ENCODE peak calls at places on chromosome 1, in nine cellular contexts. H is IMR-90, D is gastrocnemius medialis, T is upper lobe of left lung, Y is HCT116, Z is heart left ventricle, M is K562, B is body of pancreas, O is right lobe of liver. W is an unnamed sample.
A peak's percentile ranks its signal among the peaks of the same experiment; 100 is the strongest.

GRCh38 chr1:160137216-160137862 is 14.1 kb upstream of the ATP1A4 start:
- ATAC-seq in H (no peak), D (peak; percentile 53), T (no peak), Y (no peak), Z (peak; percentile 56), M (no peak), B (no peak), O (no peak), W (peak; percentile 48)

GRCh38 chr1:56433056-56433577 is 146.2 kb downstream of the PLPP3 start:
- ATAC-seq in H (no peak), D (no peak), T (no peak), Y (no peak), Z (no peak), M (no peak), B (no peak), O (no peak), W (no peak)

GRCh38 chr1:10969267-10969970 is 43.0 kb upstream of the TARDBP start:
- ATAC-seq in H (no peak), D (no peak), T (no peak), Y (no peak), Z (no peak), M (no peak), B (no peak), O (no peak), W (no peak)

GRCh38 chr1:61680500-61680899 is 44.4 kb downstream of the TM2D1 start:
- ATAC-seq in H (no peak), D (no peak), T (no peak), Y (no peak), Z (no peak), M (no peak), B (no peak), O (no peak), W (no peak)

GRCh38 chr1:226761322-226761721 is 22.2 kb upstream of the ITPKB start:
- ATAC-seq in H (no peak), D (no peak), T (no peak), Y (no peak), Z (no peak), M (no peak), B (no peak), O (no peak), W (no peak)

GRCh38 chr1:25042331-25042730 is 112.3 kb upstream of the RUNX3 start:
- ATAC-seq in H (no peak), D (no peak), T (no peak), Y (no peak), Z (no peak), M (no peak), B (no peak), O (no peak), W (no peak)

GRCh38 chr1:221845650-221846371 is 103.9 kb upstream of the DUSP10 start:
- ATAC-seq in H (peak; percentile 82), D (peak; percentile 92), T (no peak), Y (peak; percentile 72), Z (peak; percentile 74), M (no peak), B (peak; percentile 95), O (peak; percentile 92), W (peak; percentile 89)

GRCh38 chr1:226420328-226420727 is 12.4 kb upstream of the PARP1 start:
- ATAC-seq in H (no peak), D (no peak), T (no peak), Y (no peak), Z (no peak), M (no peak), B (no peak), O (no peak), W (no peak)

GRCh38 chr1:180170569-180170968 is 15.9 kb downstream of the QSOX1 start:
- ATAC-seq in H (no peak), D (no peak), T (no peak), Y (no peak), Z (no peak), M (no peak), B (no peak), O (no peak), W (no peak)

GRCh38 chr1:235791532-235792060 is 75.1 kb downstream of the LYST start:
- ATAC-seq in H (no peak), D (no peak), T (no peak), Y (peak; percentile 57), Z (no peak), M (no peak), B (no peak), O (no peak), W (no peak)

GRCh38 chr1:16451868-16452528 is 11.5 kb downstream of the NECAP2 start:
- ATAC-seq in H (no peak), D (no peak), T (no peak), Y (no peak), Z (no peak), M (no peak), B (no peak), O (no peak), W (no peak)

GRCh38 chr1:181482001-181482430 is 1.3 kb upstream of the CACNA1E start:
- ATAC-seq in H (no peak), D (no peak), T (peak; percentile 12), Y (no peak), Z (no peak), M (no peak), B (no peak), O (no peak), W (no peak)
- H3K27me3 ChIP-seq in H (peaks cover 49% of the 10 kb centered on the region), D (peaks cover 58% of the 10 kb centered on the region), T (no peaks in the 10 kb centered on the region), Y (peaks cover 25% of the 10 kb centered on the region), Z (peaks cover 46% of the 10 kb centered on the region), M (peaks cover 35% of the 10 kb centered on the region), B (no peaks in the 10 kb centered on the region), O (peaks cover 5% of the 10 kb centered on the region), W (peaks cover 56% of the 10 kb centered on the region)

GRCh38 chr1:108047085-108047484 is 82.1 kb upstream of the VAV3 start:
- ATAC-seq in H (no peak), D (no peak), T (no peak), Y (no peak), Z (no peak), M (no peak), B (no peak), O (no peak), W (no peak)

GRCh38 chr1:108048311-108049082 is 83.5 kb upstream of the VAV3 start:
- ATAC-seq in H (no peak), D (no peak), T (no peak), Y (no peak), Z (no peak), M (no peak), B (no peak), O (no peak), W (no peak)

GRCh38 chr1:108050134-108050533 is 85.2 kb upstream of the VAV3 start:
- ATAC-seq in H (no peak), D (peak; percentile 35), T (peak; percentile 81), Y (no peak), Z (peak; percentile 80), M (no peak), B (no peak), O (peak; percentile 61), W (no peak)

GRCh38 chr1:108050911-108051624 is 86.1 kb upstream of the VAV3 start:
- ATAC-seq in H (no peak), D (no peak), T (peak; percentile 7), Y (no peak), Z (peak; percentile 35), M (no peak), B (peak; percentile 28), O (peak; percentile 39), W (no peak)

DNA sequence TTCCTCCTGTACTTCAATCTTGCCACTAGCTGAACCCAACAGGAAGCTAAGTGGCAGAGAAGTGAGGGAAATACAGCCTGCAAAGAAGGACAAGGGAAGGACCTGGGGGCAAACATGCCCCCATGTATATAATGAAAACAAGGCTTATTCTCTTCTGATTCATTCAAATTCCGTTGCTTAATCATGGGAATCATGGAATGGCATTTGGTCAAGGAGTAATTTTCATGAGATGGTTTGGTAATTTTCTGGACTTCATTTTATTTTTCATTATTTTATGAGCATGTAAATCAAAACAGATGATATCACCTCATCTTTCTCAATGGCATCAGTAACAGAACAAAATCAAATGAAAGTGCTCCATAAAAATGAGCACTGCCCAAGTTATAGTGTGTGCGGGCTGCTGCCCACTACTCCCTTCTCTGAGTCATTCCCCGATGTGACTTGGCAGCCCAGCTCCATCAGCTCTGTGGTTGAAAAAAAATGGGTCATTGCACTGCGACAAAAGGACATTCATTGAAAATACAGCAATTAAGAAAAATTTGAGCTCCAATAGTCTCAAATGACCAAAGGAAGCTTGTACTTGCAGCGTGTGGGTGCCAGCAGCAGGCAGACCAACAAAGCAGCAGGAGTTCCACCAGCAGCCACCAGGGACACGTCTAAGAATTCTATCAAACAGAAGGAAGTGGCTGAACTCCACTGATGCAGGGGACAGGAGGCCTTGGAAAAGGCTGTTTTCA is 84.3 kb upstream of the VAV3 start:
- ATAC-seq in H (no peak), D (peak; percentile 49), T (peak; percentile 64), Y (peak; percentile 83), Z (no peak), M (peak; percentile 80), B (no peak), O (peak; percentile 32), W (no peak)
- TF ChIP-seq CTCF in H (no peak), D (peak; percentile 24), T (peak; percentile 45), Y (peak; percentile 63), Z (peak; percentile 50), M (peak; percentile 36), B (peak; percentile 10), O (peak; percentile 4), W (no peak)

GRCh38 chr1:19344372-19344810 is 32.3 kb downstream of the SLC66A1 start:
- ATAC-seq in H (peak; percentile 79), D (no peak), T (peak; percentile 55), Y (peak; percentile 81), Z (peak; percentile 69), M (peak; percentile 87), B (peak; percentile 44), O (peak; percentile 89), W (peak; percentile 58)
- TF ChIP-seq POLR2A in H (no peak), D (no peak), T (no peak), Y (no peak), Z (no peak), M (no peak), B (no peak), O (no peak), W (no peak)

GRCh38 chr1:243413431-243414151 is 157.8 kb downstream of the SDCCAG8 start:
- ATAC-seq in H (no peak), D (no peak), T (no peak), Y (no peak), Z (no peak), M (no peak), B (no peak), O (no peak), W (no peak)

GRCh38 chr1:243408479-243408878 is 152.6 kb downstream of the SDCCAG8 start:
- ATAC-seq in H (no peak), D (no peak), T (no peak), Y (no peak), Z (no peak), M (no peak), B (no peak), O (peak; percentile 80), W (no peak)

GRCh38 chr1:243407284-243408018 is 151.6 kb downstream of the SDCCAG8 start:
- ATAC-seq in H (peak; percentile 69), D (no peak), T (no peak), Y (no peak), Z (no peak), M (no peak), B (no peak), O (peak; percentile 9), W (no peak)

GRCh38 chr1:243411472-243411871 is 155.6 kb downstream of the SDCCAG8 start:
- ATAC-seq in H (no peak), D (no peak), T (no peak), Y (no peak), Z (no peak), M (no peak), B (no peak), O (peak; percentile 60), W (no peak)

DNA sequence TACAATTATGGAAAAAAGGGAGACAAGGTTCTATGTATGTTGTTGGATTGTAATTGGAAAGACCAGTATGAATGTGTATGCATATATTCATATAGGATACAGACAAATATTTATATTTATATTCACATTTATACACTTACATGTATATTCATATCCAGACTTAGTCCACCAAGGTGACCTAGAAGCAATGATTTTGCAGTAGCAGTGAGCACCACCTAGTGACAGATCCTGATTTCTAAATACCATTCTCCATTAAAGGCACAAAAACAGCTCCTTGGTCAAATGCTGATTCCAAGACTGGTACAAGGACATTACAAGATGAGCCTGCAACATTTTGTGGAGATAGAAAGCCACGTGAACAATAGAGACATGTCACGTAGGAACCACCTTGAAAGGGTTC is 153.4 kb downstream of the SDCCAG8 start:
- ATAC-seq in H (no peak), D (no peak), T (no peak), Y (no peak), Z (no peak), M (peak; percentile 75), B (no peak), O (peak; percentile 79), W (no peak)
- H3K27me3 ChIP-seq in H (no peaks in the 10 kb centered on the region), D (no peaks in the 10 kb centered on the region), T (no peaks in the 10 kb centered on the region), Y (no peaks in the 10 kb centered on the region), Z (no peaks in the 10 kb centered on the region), M (no peaks in the 10 kb centered on the region), B (no peaks in the 10 kb centered on the region), O (no peaks in the 10 kb centered on the region), W (no peaks in the 10 kb centered on the region)

W was measured in gastroesophageal sphincter.